ENCODE peak calls at places on chromosomes 4 and X, in five cellular contexts. A is Karpas-422; B is stimulated activated CD8-positive, alpha-beta memory T cell treated with anti-CD3 and anti-CD28 coated beads, Interleukin-12 subunit alpha, Interleukin-12 subunit beta, amount 100 ng/mL, for 4 hours; W is nucleus accumbens; O is WTC11. T is an unnamed sample.

GRCh38 chr4:5990446-5991160 is 27.6 kb downstream of the C4orf50 start:
- DNase-seq in A (no peak), B (no peak), W (no peak), O (no peak), T (peak; percentile 25)

GRCh38 chr4:120066182-120066524 is 495 bp downstream of the MAD2L1 start:
- DNase-seq in A (peak; percentile 91), B (no peak), W (no peak), O (no peak), T (peak; percentile 70)

GRCh38 chr4:61445374-61446063 is 245.4 kb downstream of the ADGRL3 start:
- DNase-seq in A (no peak), B (no peak), W (no peak), O (no peak), T (no peak)

GRCh38 chr4:8409271-8410065 is 31.1 kb downstream of the ACOX3 start:
- DNase-seq in A (peak; percentile 88), B (peak; percentile 49), W (no peak), O (no peak), T (peak; percentile 93)

GRCh38 chrX:41542151-41542935 is 95.2 kb downstream of the NYX start:
- DNase-seq in A (no peak), B (no peak), W (no peak), O (no peak), T (no peak)

GRCh38 chr4:48162162-48162561 is 28.1 kb upstream of the TXK start:
- DNase-seq in A (no peak), B (no peak), W (no peak), O (no peak), T (no peak)

GRCh38 chrX:140040397-140040796 is 75.1 kb upstream of the CXorf66 start:
- DNase-seq in A (no peak), B (no peak), W (no peak), O (no peak), T (no peak)

GRCh38 chr4:165630671-165631070 is 242.4 kb upstream of the TLL1 start:
- DNase-seq in A (no peak), B (no peak), W (no peak), O (no peak), T (no peak)

GRCh38 chr4:26867914-26868684 is 7.5 kb downstream of the STIM2 start:
- DNase-seq in A (no peak), B (no peak), W (no peak), O (no peak), T (no peak)

GRCh38 chrX:30489323-30489722 is 88.2 kb downstream of the TASL start:
- DNase-seq in A (peak; percentile 45), B (no peak), W (no peak), O (peak; percentile 10), T (no peak)

GRCh38 chrX:66919280-66919832 is 280.5 kb upstream of the EDA2R start:
- DNase-seq in A (no peak), B (no peak), W (no peak), O (no peak), T (no peak)

GRCh38 chr4:31422006-31422405 is 701.8 kb downstream of the PCDH7 start:
- DNase-seq in A (no peak), B (no peak), W (no peak), O (no peak), T (no peak)

GRCh38 chrX:22057667-22058066 is 25.5 kb downstream of the PHEX start:
- DNase-seq in A (no peak), B (no peak), W (no peak), O (no peak), T (no peak)

GRCh38 chr4:186621959-186622553 is 66.7 kb upstream of the MTNR1A start:
- DNase-seq in A (no peak), B (no peak), W (no peak), O (no peak), T (no peak)

GRCh38 chr4:99661907-99662306 is 4.3 kb upstream of the C4orf54 start:
- DNase-seq in A (no peak), B (no peak), W (no peak), O (no peak), T (no peak)

GRCh38 chr4:40196724-40197281 is at the start of gene RHOH:
- DNase-seq in A (peak; percentile 93), B (peak; percentile 57), W (no peak), O (no peak), T (peak; percentile 86)

GRCh38 chr4:52959545-52959944 is 97.4 kb downstream of the RASL11B start:
- DNase-seq in A (no peak), B (no peak), W (no peak), O (no peak), T (no peak)

GRCh38 chr4:79390890-79391289 is 17.1 kb downstream of the GK2 start:
- DNase-seq in A (no peak), B (no peak), W (no peak), O (no peak), T (no peak)

T was measured in natural killer cell treated with Interleukin-12 subunit alpha and Interleukin-12 subunit beta and Interleukin-15 and Interleukin-18, amount 100 ng/mL, for 72 hours.